ENCODE peak calls at places on chromosomes 12 and 14, in four cellular contexts. U is mesendoderm, Q is H9, N is H1. T is an unnamed sample.
A peak's percentile ranks its signal among the peaks of the same experiment; 100 is the strongest.

GRCh38 chr14:63896278-63896720 is 43.5 kb downstream of the SYNE2 start:
- DNase-seq in U (no peak), Q (no peak), N (no peak), T (peak; percentile 71)

GRCh38 chr14:49992901-49993335 is 100.0 kb downstream of the ARF6 start:
- DNase-seq in U (no peak), Q (no peak), N (no peak), T (peak; percentile 91)

GRCh38 chr14:90697146-90697545 is 119.1 kb downstream of the TTC7B start:
- DNase-seq in U (no peak), Q (no peak), N (no peak), T (no peak)

GRCh38 chr14:56902413-56902812 is 92.1 kb upstream of the OTX2 start:
- DNase-seq in U (no peak), Q (no peak), N (no peak), T (no peak)

GRCh38 chr12:104064842-104065441 is 611 bp downstream of the HCFC2 start:
- DNase-seq in U (peak; percentile 8), Q (no peak), N (no peak), T (no peak)

GRCh38 chr12:132343294-132343972 is 14.0 kb upstream of the GALNT9 start:
- DNase-seq in U (no peak), Q (no peak), N (no peak), T (no peak)

GRCh38 chr12:108358580-108358965 is 19.5 kb upstream of the CMKLR1 start:
- DNase-seq in U (no peak), Q (no peak), N (no peak), T (no peak)

GRCh38 chr14:29240046-29240445 is 473.5 kb downstream of the FOXG1 start:
- DNase-seq in U (no peak), Q (no peak), N (no peak), T (peak; percentile 89)

GRCh38 chr12:33472299-33472698 is 32.7 kb upstream of the SYT10 start:
- DNase-seq in U (no peak), Q (no peak), N (no peak), T (no peak)

GRCh38 chr12:10075451-10075850 is 23.3 kb downstream of the CLEC1A start:
- DNase-seq in U (no peak), Q (no peak), N (no peak), T (no peak)

GRCh38 chr14:105152794-105153241 is 15.8 kb downstream of the JAG2 start:
- DNase-seq in U (no peak), Q (no peak), N (no peak), T (no peak)

GRCh38 chr12:51320695-51321320 is 3.2 kb downstream of the BIN2 start:
- DNase-seq in U (peak; percentile 91), Q (peak; percentile 40), N (no peak), T (peak; percentile 26)

GRCh38 chr14:57182760-57183503 is 85.8 kb downstream of the EXOC5 start:
- DNase-seq in U (peak; percentile 68), Q (peak; percentile 35), N (no peak), T (peak; percentile 2)

GRCh38 chr12:52224154-52224553 is 8.9 kb upstream of the KRT7 start:
- DNase-seq in U (no peak), Q (no peak), N (no peak), T (peak; percentile 74)

GRCh38 chr14:49999216-49999761 is 106.4 kb downstream of the ARF6 start:
- DNase-seq in U (peak; percentile 95), Q (peak; percentile 42), N (no peak), T (peak; percentile 88)

GRCh38 chr12:62919827-62920226 is 15.1 kb downstream of the PPM1H start:
- DNase-seq in U (no peak), Q (no peak), N (no peak), T (peak; percentile 63)

GRCh38 chr14:61420326-61420725 is 98.9 kb downstream of the PRKCH start:
- DNase-seq in U (peak; percentile 76), Q (no peak), N (no peak), T (peak; percentile 5)

GRCh38 chr12:17793854-17794253 is 296.1 kb downstream of the RERGL start:
- DNase-seq in U (no peak), Q (no peak), N (no peak), T (no peak)

GRCh38 chr14:34098045-34098984 is 147.4 kb upstream of the EGLN3 start:
- DNase-seq in U (peak; percentile 56), Q (no peak), N (peak; percentile 47), T (peak; percentile 29)

GRCh38 chr12:84995646-84996045 is 40.4 kb downstream of the TSPAN19 start:
- DNase-seq in U (no peak), Q (no peak), N (no peak), T (peak; percentile 42)

GRCh38 chr14:36625436-36625835 is 36.2 kb upstream of the PAX9 start:
- DNase-seq in U (no peak), Q (no peak), N (no peak), T (no peak)

GRCh38 chr12:102638777-102639176 is 158.4 kb upstream of the IGF1 start:
- DNase-seq in U (no peak), Q (no peak), N (no peak), T (peak; percentile 76)

GRCh38 chr12:95762123-95762785 is 28.3 kb downstream of the NTN4 start:
- DNase-seq in U (no peak), Q (no peak), N (no peak), T (no peak)

GRCh38 chr12:42020226-42020625 is 124.4 kb downstream of the GXYLT1 start:
- DNase-seq in U (no peak), Q (no peak), N (no peak), T (no peak)

GRCh38 chr12:42024495-42024830 is 120.2 kb downstream of the GXYLT1 start:
- DNase-seq in U (no peak), Q (no peak), N (no peak), T (no peak)

GRCh38 chr12:42027537-42027936 is 117.1 kb downstream of the GXYLT1 start:
- DNase-seq in U (no peak), Q (no peak), N (no peak), T (no peak)

GRCh38 chr12:42023733-42024494 is 120.8 kb downstream of the GXYLT1 start:
- DNase-seq in U (peak; percentile 81), Q (peak; percentile 86), N (peak; percentile 92), T (peak; percentile 64)
- H4K5ac ChIP-seq in U (no peak overlapping the region), Q (no peak overlapping the region), N (no peak overlapping the region), T (no peak overlapping the region)

DNA sequence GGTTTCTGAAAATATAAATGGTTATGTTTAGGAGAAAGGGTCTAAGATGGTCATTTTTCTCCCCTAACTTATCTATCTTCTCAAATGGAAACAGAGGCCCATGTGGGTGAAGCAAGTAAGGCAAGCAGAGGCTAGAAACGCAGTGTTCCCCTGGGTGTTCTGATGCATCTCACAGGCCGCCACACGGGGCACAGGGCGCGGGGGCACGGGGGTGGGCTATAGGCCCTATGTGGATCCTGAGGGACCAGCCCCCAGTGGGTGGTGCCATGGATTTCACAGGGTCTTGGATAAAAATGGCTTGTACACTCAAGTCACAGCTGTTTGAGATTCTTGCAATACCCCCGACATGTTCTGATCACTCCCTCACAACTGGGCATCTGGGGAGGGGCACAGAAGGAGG is 17.7 kb downstream of the ACTN1 start:
- DNase-seq in U (no peak), Q (no peak), N (no peak), T (no peak)
- H4K5ac ChIP-seq in U (no peak overlapping the region), Q (no peak overlapping the region), N (no peak overlapping the region), T (no peak overlapping the region)

GRCh38 chr12:125467363-125467762 is 402.1 kb downstream of the AACS start:
- DNase-seq in U (no peak), Q (no peak), N (no peak), T (no peak)
- H4K5ac ChIP-seq in U (no peak overlapping the region), Q (no peak overlapping the region), N (no peak overlapping the region), T (no peak overlapping the region)

GRCh38 chr14:66628646-66629045 is 120.7 kb downstream of the GPHN start:
- DNase-seq in U (no peak), Q (no peak), N (no peak), T (peak; percentile 37)
- H4K5ac ChIP-seq in U (no peak overlapping the region), Q (no peak overlapping the region), N (no peak overlapping the region), T (no peak overlapping the region)

GRCh38 chr12:94511506-94511905 is 51.8 kb upstream of the CEP83 start:
- DNase-seq in U (no peak), Q (no peak), N (no peak), T (no peak)

GRCh38 chr12:94513527-94513926 is 53.9 kb upstream of the CEP83 start:
- DNase-seq in U (no peak), Q (no peak), N (no peak), T (no peak)

GRCh38 chr12:94507455-94507854 is 47.8 kb upstream of the CEP83 start:
- DNase-seq in U (peak; percentile 4), Q (no peak), N (no peak), T (no peak)

GRCh38 chr12:94509317-94509716 is 49.6 kb upstream of the CEP83 start:
- DNase-seq in U (no peak), Q (no peak), N (no peak), T (no peak)

DNA sequence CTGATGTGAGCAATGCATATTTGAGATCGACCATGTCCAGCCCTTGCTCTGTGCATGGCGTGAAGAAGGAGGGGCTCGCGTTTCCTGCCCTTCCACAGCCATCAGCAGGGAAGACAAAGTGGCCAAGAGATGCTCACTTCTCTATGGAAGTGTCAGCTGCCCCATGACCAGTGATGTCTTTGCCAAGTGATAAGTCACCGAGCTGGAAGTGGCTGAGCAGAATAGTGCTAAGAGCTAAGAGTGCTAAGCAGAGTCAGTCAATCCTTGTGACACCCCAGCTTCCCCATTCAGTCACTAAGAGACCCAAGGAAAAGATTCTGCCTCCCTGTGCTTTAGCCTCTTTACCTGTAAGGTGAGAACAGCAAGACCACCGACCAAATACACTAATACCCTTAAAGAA is 50.5 kb upstream of the CEP83 start:
- DNase-seq in U (no peak), Q (no peak), N (no peak), T (no peak)
- H4K5ac ChIP-seq in U (no peak overlapping the region), Q (no peak overlapping the region), N (no peak overlapping the region), T (no peak overlapping the region)

DNA sequence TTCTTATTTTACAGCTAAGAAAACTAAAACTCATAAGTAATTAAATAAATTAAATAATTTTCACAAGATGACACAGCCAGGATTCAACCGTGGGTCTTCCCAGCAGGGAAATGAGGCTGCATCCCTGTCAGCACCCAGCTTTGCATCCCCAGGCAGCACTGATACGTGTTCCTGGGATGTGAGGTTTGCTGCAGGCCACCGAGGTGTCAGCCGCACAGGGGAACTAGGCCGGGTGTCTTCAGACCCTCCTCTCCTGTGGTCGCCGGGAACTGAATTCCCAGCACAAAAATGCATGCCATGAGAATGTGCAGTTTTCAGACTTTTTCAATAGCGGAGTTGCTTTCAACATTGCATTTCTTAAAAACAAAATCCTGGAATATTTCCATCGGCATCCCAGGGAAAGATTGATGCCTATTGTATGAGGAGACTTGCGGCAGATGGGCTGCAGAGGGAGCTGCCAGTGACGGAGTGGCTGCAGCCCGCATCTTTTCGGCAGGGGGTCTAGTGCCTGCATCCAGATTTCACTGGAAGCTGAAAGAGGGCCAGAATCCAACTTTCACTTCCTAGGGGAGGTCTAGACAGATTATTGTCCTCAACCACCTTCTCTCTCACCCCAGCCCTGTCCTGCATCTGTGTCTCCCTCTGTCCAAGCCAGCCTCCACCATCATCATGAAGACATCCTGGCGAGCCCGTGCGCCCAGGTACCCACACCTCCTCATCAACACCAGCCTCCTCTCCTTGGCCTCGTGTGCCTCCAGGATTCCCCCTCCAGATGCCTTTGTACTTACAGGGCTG is 12.6 kb downstream of the LRTM2 start:
- DNase-seq in U (no peak), Q (no peak), N (no peak), T (no peak)
- H4K5ac ChIP-seq in U (no peak overlapping the region), Q (no peak overlapping the region), N (no peak overlapping the region), T (no peak overlapping the region)

T was measured in IMR-90.